ENCODE peak calls at places on chromosomes 11 and 22, in four cellular contexts. One of them, this sample, is unnamed.

GRCh38 chr22:48670747-48671146 is 1156.9 kb downstream of the BRD1 start:
- DNase-seq in adipocyte: no peak
- DNase-seq in endodermal cell: no peak
- DNase-seq in GM12878: no peak
- DNase-seq in this sample: no peak

GRCh38 chr22:33337524-33337923 is 279.3 kb upstream of the SYN3 start:
- DNase-seq in adipocyte: no peak
- DNase-seq in endodermal cell: no peak
- DNase-seq in GM12878: no peak
- DNase-seq in this sample: no peak

GRCh38 chr11:23123766-23124165 is 263.5 kb upstream of the CCDC179 start:
- DNase-seq in adipocyte: no peak
- DNase-seq in endodermal cell: no peak
- DNase-seq in GM12878: no peak
- DNase-seq in this sample: peak; percentile 57

GRCh38 chr22:18024276-18024939 is at the start of gene MICAL3:
- DNase-seq in adipocyte: peak; percentile 91
- DNase-seq in endodermal cell: peak; percentile 76
- DNase-seq in GM12878: no peak
- DNase-seq in this sample: peak; percentile 61

GRCh38 chr22:47201996-47202818 is 439.8 kb downstream of the TBC1D22A start:
- DNase-seq in adipocyte: no peak
- DNase-seq in endodermal cell: peak; percentile 17
- DNase-seq in GM12878: no peak
- DNase-seq in this sample: no peak

GRCh38 chr11:2517016-2517385 is 72.2 kb downstream of the KCNQ1 start:
- DNase-seq in adipocyte: no peak
- DNase-seq in endodermal cell: no peak
- DNase-seq in GM12878: no peak
- DNase-seq in this sample: no peak

GRCh38 chr22:23178512-23179254 is 1.6 kb upstream of the BCR start:
- DNase-seq in adipocyte: peak; percentile 85
- DNase-seq in endodermal cell: peak; percentile 90
- DNase-seq in GM12878: no peak
- DNase-seq in this sample: no peak

GRCh38 chr11:82995754-82996398 is 75.8 kb downstream of the RAB30 start:
- DNase-seq in adipocyte: peak; percentile 92
- DNase-seq in endodermal cell: no peak
- DNase-seq in GM12878: no peak
- DNase-seq in this sample: peak; percentile 76

GRCh38 chr11:57354699-57355098 is 16.5 kb downstream of the P2RX3 start:
- DNase-seq in adipocyte: no peak
- DNase-seq in endodermal cell: no peak
- DNase-seq in GM12878: no peak
- DNase-seq in this sample: no peak

GRCh38 chr11:118900535-118901384 is 17.1 kb downstream of the CXCR5 start:
- DNase-seq in adipocyte: no peak
- DNase-seq in endodermal cell: no peak
- DNase-seq in GM12878: no peak
- DNase-seq in this sample: no peak

GRCh38 chr11:121389651-121390050 is 62.5 kb upstream of the SORL1 start:
- DNase-seq in adipocyte: no peak
- DNase-seq in endodermal cell: peak; percentile 63
- DNase-seq in GM12878: no peak
- DNase-seq in this sample: peak; percentile 50

GRCh38 chr11:126646701-126647209 is 291.3 kb downstream of the ST3GAL4 start:
- DNase-seq in adipocyte: peak; percentile 56
- DNase-seq in endodermal cell: no peak
- DNase-seq in GM12878: no peak
- DNase-seq in this sample: peak; percentile 63

GRCh38 chr11:27830206-27830605 is 130.0 kb upstream of the BDNF start:
- DNase-seq in adipocyte: no peak
- DNase-seq in endodermal cell: no peak
- DNase-seq in GM12878: no peak
- DNase-seq in this sample: no peak

GRCh38 chr22:29580200-29580810 is 608 bp downstream of the NIPSNAP1 start:
- DNase-seq in adipocyte: no peak
- DNase-seq in endodermal cell: peak; percentile 74
- DNase-seq in GM12878: no peak
- DNase-seq in this sample: no peak

GRCh38 chr11:126336065-126336464 is 19.4 kb upstream of the ST3GAL4 start:
- DNase-seq in adipocyte: no peak
- DNase-seq in endodermal cell: no peak
- DNase-seq in GM12878: no peak
- DNase-seq in this sample: no peak

GRCh38 chr11:103730151-103730940 is 306.1 kb upstream of the DDI1 start:
- DNase-seq in adipocyte: peak; percentile 60
- DNase-seq in endodermal cell: no peak
- DNase-seq in GM12878: no peak
- DNase-seq in this sample: peak; percentile 39

GRCh38 chr11:105910095-105910715 is 111.8 kb downstream of the MSANTD4 start:
- DNase-seq in adipocyte: peak; percentile 49
- DNase-seq in endodermal cell: no peak
- DNase-seq in GM12878: no peak
- DNase-seq in this sample: peak; percentile 66

GRCh38 chr22:19478466-19479357 is at the start of gene UFD1:
- DNase-seq in adipocyte: peak; percentile 93
- DNase-seq in endodermal cell: peak; percentile 93
- DNase-seq in GM12878: no peak
- DNase-seq in this sample: peak; percentile 64

GRCh38 chr11:114257621-114258558 is 38.3 kb upstream of the NNMT start:
- DNase-seq in adipocyte: peak; percentile 59
- DNase-seq in endodermal cell: peak; percentile 71
- DNase-seq in GM12878: no peak
- DNase-seq in this sample: no peak

GRCh38 chr11:20251496-20251895 is 91.2 kb upstream of the DBX1 start:
- DNase-seq in adipocyte: no peak
- DNase-seq in endodermal cell: no peak
- DNase-seq in GM12878: no peak
- DNase-seq in this sample: no peak

GRCh38 chr11:20249313-20249873 is 89.1 kb upstream of the DBX1 start:
- DNase-seq in adipocyte: no peak
- DNase-seq in endodermal cell: no peak
- DNase-seq in GM12878: no peak
- DNase-seq in this sample: no peak

GRCh38 chr11:20250644-20251247 is 90.5 kb upstream of the DBX1 start:
- DNase-seq in adipocyte: no peak
- DNase-seq in endodermal cell: no peak
- DNase-seq in GM12878: no peak
- DNase-seq in this sample: no peak

GRCh38 chr11:20247540-20248138 is 87.4 kb upstream of the DBX1 start:
- DNase-seq in adipocyte: no peak
- DNase-seq in endodermal cell: no peak
- DNase-seq in GM12878: no peak
- DNase-seq in this sample: peak; percentile 11

DNA sequence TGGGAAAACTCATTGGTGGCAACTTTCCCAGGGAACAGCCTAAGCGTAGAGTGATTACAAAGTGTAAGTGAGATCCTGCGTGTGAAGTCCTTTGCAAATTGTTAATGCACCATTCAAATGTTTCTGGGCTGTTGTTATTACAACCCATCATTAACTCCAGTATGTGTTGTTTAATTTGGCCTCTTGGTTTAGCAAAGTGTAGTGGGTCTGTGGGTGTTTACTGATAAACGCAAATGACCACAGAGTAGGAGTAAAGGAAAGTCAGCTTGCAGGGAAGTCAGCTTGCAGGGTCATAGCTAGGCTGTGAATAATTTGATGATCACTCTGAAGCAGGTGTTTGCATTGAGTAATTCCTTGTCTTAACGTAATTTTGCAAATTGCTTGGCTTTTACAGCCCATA is 88.1 kb upstream of the DBX1 start:
- DNase-seq in adipocyte: no peak
- DNase-seq in endodermal cell: no peak
- DNase-seq in GM12878: no peak
- DNase-seq in this sample: no peak
- H3K9ac ChIP-seq in adipocyte: no peak overlapping the region
- H3K9ac ChIP-seq in endodermal cell: no peak overlapping the region
- H3K9ac ChIP-seq in GM12878: no peak overlapping the region
- H3K9ac ChIP-seq in this sample: no peak overlapping the region

GRCh38 chr11:134068829-134069425 is at the start of gene JAM3:
- DNase-seq in adipocyte: peak; percentile 99
- DNase-seq in endodermal cell: peak; percentile 99
- DNase-seq in GM12878: peak; percentile 25
- DNase-seq in this sample: peak; percentile 85
- H3K9ac ChIP-seq in adipocyte: peak within 1 kb of the TSS; percentile 88
- H3K9ac ChIP-seq in endodermal cell: peak within 1 kb of the TSS; percentile 26
- H3K9ac ChIP-seq in GM12878: no peak within 1 kb of the TSS
- H3K9ac ChIP-seq in this sample: peak within 1 kb of the TSS; percentile 85

GRCh38 chr11:63958013-63958412 is 16.4 kb upstream of the COX8A start:
- DNase-seq in adipocyte: no peak
- DNase-seq in endodermal cell: no peak
- DNase-seq in GM12878: no peak
- DNase-seq in this sample: no peak

GRCh38 chr11:63951779-63952536 is 13.2 kb downstream of the NAA40 start:
- DNase-seq in adipocyte: no peak
- DNase-seq in endodermal cell: no peak
- DNase-seq in GM12878: peak; percentile 65
- DNase-seq in this sample: no peak

DNA sequence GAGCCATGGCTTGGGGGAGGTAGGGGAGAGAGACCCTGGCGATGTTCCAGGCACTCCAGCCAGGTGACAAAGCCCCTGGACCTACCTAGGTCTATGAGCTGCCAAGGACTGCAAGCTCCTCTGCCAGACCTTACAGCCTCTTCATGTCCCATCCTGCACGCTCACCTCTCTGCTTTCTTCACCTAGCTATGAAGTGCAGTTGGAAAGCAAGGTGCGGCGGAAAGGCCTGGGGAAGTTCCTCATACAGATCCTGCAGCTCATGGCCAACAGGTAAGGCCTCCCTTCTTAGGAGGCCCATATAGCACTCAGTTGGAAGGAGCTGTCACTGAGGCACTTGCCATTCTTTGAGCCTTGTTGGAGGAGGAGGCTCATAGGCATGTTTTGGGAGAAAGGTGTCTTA is 13.8 kb downstream of the NAA40 start:
- DNase-seq in adipocyte: no peak
- DNase-seq in endodermal cell: no peak
- DNase-seq in GM12878: no peak
- DNase-seq in this sample: no peak
- H3K9ac ChIP-seq in adipocyte: no peak overlapping the region
- H3K9ac ChIP-seq in endodermal cell: no peak overlapping the region
- H3K9ac ChIP-seq in GM12878: peak overlapping the region; percentile 85
- H3K9ac ChIP-seq in this sample: no peak overlapping the region

DNA sequence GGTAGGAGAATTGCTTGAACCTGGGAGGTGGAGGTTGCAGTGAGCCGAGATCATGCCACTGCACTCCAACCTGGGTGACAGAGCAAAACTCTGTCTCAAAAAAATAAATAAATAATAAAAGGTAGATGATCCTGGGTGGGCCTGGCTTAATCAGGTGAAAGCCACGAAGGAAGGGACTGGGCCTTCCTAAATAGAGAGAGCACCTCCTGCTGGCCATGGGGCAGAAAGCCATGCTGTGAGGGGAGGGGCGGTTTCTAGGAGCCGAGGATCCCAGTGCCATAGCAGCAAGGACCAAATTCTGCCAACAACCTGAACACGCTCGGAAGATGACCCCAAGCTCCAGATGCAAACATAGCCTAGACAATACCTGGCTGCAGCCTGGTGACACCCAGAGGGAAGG is 24.5 kb upstream of the DGKZ start:
- DNase-seq in adipocyte: peak; percentile 43
- DNase-seq in endodermal cell: peak; percentile 76
- DNase-seq in GM12878: no peak
- DNase-seq in this sample: no peak
- H3K9ac ChIP-seq in adipocyte: peak overlapping the region; percentile 5
- H3K9ac ChIP-seq in endodermal cell: no peak overlapping the region
- H3K9ac ChIP-seq in GM12878: no peak overlapping the region
- H3K9ac ChIP-seq in this sample: no peak overlapping the region

GRCh38 chr22:44659140-44659539 is 42.9 kb upstream of the PRR5 start:
- DNase-seq in adipocyte: peak; percentile 55
- DNase-seq in endodermal cell: peak; percentile 43
- DNase-seq in GM12878: no peak
- DNase-seq in this sample: no peak
- H3K9ac ChIP-seq in adipocyte: peak overlapping the region; percentile 58
- H3K9ac ChIP-seq in endodermal cell: no peak overlapping the region
- H3K9ac ChIP-seq in GM12878: no peak overlapping the region
- H3K9ac ChIP-seq in this sample: no peak overlapping the region

DNA sequence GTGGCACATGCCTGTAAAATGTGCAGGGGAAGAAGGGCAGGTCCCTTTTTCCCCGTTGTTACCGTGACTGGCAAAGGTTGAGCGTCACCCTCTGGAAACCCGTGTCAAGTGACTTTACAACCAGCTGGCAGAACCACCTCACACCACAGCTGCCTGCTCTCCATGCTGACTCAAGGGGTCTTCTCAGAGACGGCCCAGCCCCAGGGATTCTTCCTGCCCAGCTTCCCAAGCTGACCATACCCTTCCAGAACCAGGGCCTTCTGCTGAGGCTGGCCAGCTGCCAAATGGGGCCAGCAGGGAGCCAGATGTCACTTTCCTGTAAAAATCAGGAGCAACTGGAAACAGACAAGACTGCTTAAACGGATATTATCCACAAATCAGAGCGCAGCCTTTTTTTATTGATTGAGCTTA is 6.3 kb downstream of the PC start:
- DNase-seq in adipocyte: peak; percentile 43
- DNase-seq in endodermal cell: no peak
- DNase-seq in GM12878: no peak
- DNase-seq in this sample: no peak
- H3K9ac ChIP-seq in adipocyte: no peak overlapping the region
- H3K9ac ChIP-seq in endodermal cell: no peak overlapping the region
- H3K9ac ChIP-seq in GM12878: no peak overlapping the region
- H3K9ac ChIP-seq in this sample: peak overlapping the region; percentile 31

This sample was measured in astrocyte.